ENCODE peak calls at places on chromosome 4, in nine cellular contexts. X is AG04449; F is neural crest cell; I is activated CD4-positive, CD25-positive, alpha-beta regulatory T cell; K is stimulated activated CD4-positive, alpha-beta T cell treated with anti-CD3 and anti-CD28 coated beads, Interleukin-12 subunit alpha, Interleukin-12 subunit beta, amount 100 ng/mL, for 48 hours; N is dermis microvascular lymphatic vessel endothelial cell; W is stimulated activated naive B cell treated with anti-CD40 and anti-IgM and Interleukin-4, amounts not matched to agents 10 μg/mL and 1 μg/mL and 100 μg/mL, for 72 hours; A is stimulated activated CD8-positive, alpha-beta memory T cell treated with anti-CD3 and anti-CD28 coated beads, Interleukin-15, amount 100 ng/mL, for 1 hour; P is HT1080. G is an unnamed sample.

GRCh38 chr4:183905081-183905592 is at the start of gene STOX2:
- DNase-seq in X (no peak), F (peak), I (no peak), K (no peak), N (peak), W (no peak), A (no peak), P (no peak), G (peak)

GRCh38 chr4:153115322-153116100 is 88.7 kb upstream of the TRIM2 start:
- DNase-seq in X (peak), F (no peak), I (peak), K (peak), N (peak), W (peak), A (peak), P (peak), G (peak)

GRCh38 chr4:20629180-20630115 is 70.8 kb upstream of the PACRGL start:
- DNase-seq in X (no peak), F (no peak), I (no peak), K (no peak), N (no peak), W (no peak), A (no peak), P (no peak), G (no peak)

GRCh38 chr4:38674206-38675144 is 10.5 kb downstream of the KLF3 start:
- DNase-seq in X (no peak), F (no peak), I (no peak), K (no peak), N (no peak), W (no peak), A (no peak), P (no peak), G (no peak)

GRCh38 chr4:118373614-118374255 is 20.9 kb upstream of the PRSS12 start:
- DNase-seq in X (peak), F (no peak), I (no peak), K (no peak), N (no peak), W (no peak), A (no peak), P (no peak), G (peak)

GRCh38 chr4:33160126-33160525 is 2440.0 kb downstream of the PCDH7 start:
- DNase-seq in X (no peak), F (no peak), I (no peak), K (no peak), N (no peak), W (no peak), A (no peak), P (peak), G (no peak)

GRCh38 chr4:174749091-174749490 is 80.0 kb downstream of the GLRA3 start:
- DNase-seq in X (no peak), F (no peak), I (no peak), K (no peak), N (no peak), W (no peak), A (no peak), P (peak), G (peak)

GRCh38 chr4:110155632-110156031 is 42.8 kb downstream of the ELOVL6 start:
- DNase-seq in X (no peak), F (no peak), I (no peak), K (no peak), N (no peak), W (no peak), A (no peak), P (no peak), G (peak)

GRCh38 chr4:75924309-75924708 is 16.5 kb downstream of the NAAA start:
- DNase-seq in X (no peak), F (no peak), I (no peak), K (no peak), N (no peak), W (no peak), A (no peak), P (no peak), G (no peak)

GRCh38 chr4:102503301-102503746 is 2.2 kb downstream of the NFKB1 start:
- DNase-seq in X (no peak), F (no peak), I (no peak), K (no peak), N (no peak), W (no peak), A (no peak), P (no peak), G (no peak)

GRCh38 chr4:149031399-149031798 is 589.2 kb upstream of the NR3C2 start:
- DNase-seq in X (no peak), F (no peak), I (no peak), K (no peak), N (peak), W (no peak), A (no peak), P (peak), G (peak)

GRCh38 chr4:78737951-78738350 is 38.2 kb upstream of the BMP2K start:
- DNase-seq in X (no peak), F (no peak), I (no peak), K (no peak), N (no peak), W (no peak), A (no peak), P (no peak), G (no peak)

GRCh38 chr4:78325244-78326187 is 226.1 kb upstream of the ANXA3 start:
- DNase-seq in X (no peak), F (no peak), I (no peak), K (no peak), N (no peak), W (no peak), A (no peak), P (no peak), G (no peak)

GRCh38 chr4:125741825-125742452 is 427.2 kb downstream of the FAT4 start:
- DNase-seq in X (no peak), F (no peak), I (no peak), K (no peak), N (peak), W (no peak), A (no peak), P (peak), G (peak)

GRCh38 chr4:73740353-73740778 is at the start of gene CXCL8:
- DNase-seq in X (no peak), F (no peak), I (no peak), K (no peak), N (peak), W (no peak), A (no peak), P (peak), G (peak)

GRCh38 chr4:128477540-128477939 is 189.9 kb upstream of the PGRMC2 start:
- DNase-seq in X (no peak), F (no peak), I (no peak), K (no peak), N (no peak), W (no peak), A (no peak), P (no peak), G (no peak)

GRCh38 chr4:8817081-8817812 is 54.4 kb downstream of the HMX1 start:
- DNase-seq in X (no peak), F (no peak), I (no peak), K (no peak), N (no peak), W (no peak), A (no peak), P (no peak), G (no peak)

GRCh38 chr4:33111106-33111505 is 2390.9 kb downstream of the PCDH7 start:
- DNase-seq in X (no peak), F (no peak), I (no peak), K (no peak), N (no peak), W (no peak), A (no peak), P (no peak), G (no peak)

GRCh38 chr4:124851741-124852140 is 139.2 kb upstream of the ANKRD50 start:
- DNase-seq in X (no peak), F (no peak), I (no peak), K (no peak), N (no peak), W (no peak), A (no peak), P (no peak), G (no peak)

GRCh38 chr4:146520894-146521542 is 722 bp downstream of the SLC10A7 start:
- DNase-seq in X (no peak), F (no peak), I (no peak), K (no peak), N (peak), W (no peak), A (no peak), P (peak), G (peak)

GRCh38 chr4:129999156-129999555 is 903.2 kb downstream of the C4orf33 start:
- DNase-seq in X (no peak), F (no peak), I (no peak), K (no peak), N (no peak), W (no peak), A (no peak), P (no peak), G (no peak)

GRCh38 chr4:154314248-154314647 is 177.4 kb downstream of the DCHS2 start:
- DNase-seq in X (no peak), F (no peak), I (no peak), K (no peak), N (no peak), W (no peak), A (no peak), P (peak), G (peak)

GRCh38 chr4:73222466-73223257 is 35.9 kb downstream of the ANKRD17 start:
- DNase-seq in X (peak), F (peak), I (no peak), K (peak), N (peak), W (peak), A (peak), P (peak), G (peak)

GRCh38 chr4:89021062-89021461 is 35.9 kb downstream of the FAM13A start:
- DNase-seq in X (no peak), F (no peak), I (no peak), K (no peak), N (no peak), W (no peak), A (no peak), P (no peak), G (no peak)

GRCh38 chr4:20444599-20445337 is 193.1 kb downstream of the SLIT2 start:
- DNase-seq in X (no peak), F (no peak), I (no peak), K (no peak), N (no peak), W (no peak), A (no peak), P (no peak), G (no peak)

GRCh38 chr4:179415016-179415841 is 1973.0 kb upstream of the AGA start:
- DNase-seq in X (no peak), F (no peak), I (no peak), K (no peak), N (no peak), W (no peak), A (no peak), P (peak), G (peak)

GRCh38 chr4:95636061-95636460 is 87.3 kb upstream of the UNC5C start:
- DNase-seq in X (no peak), F (no peak), I (no peak), K (no peak), N (no peak), W (no peak), A (no peak), P (no peak), G (no peak)

GRCh38 chr4:70678383-70678999 is 9.8 kb upstream of the UTP3 start:
- DNase-seq in X (no peak), F (no peak), I (no peak), K (no peak), N (no peak), W (peak), A (no peak), P (no peak), G (no peak)